ENCODE peak calls at places on chromosomes 11 and 22, in seven cellular contexts. B, E, A, W, Q, N and G are unnamed samples.

GRCh38 chr11:2175659-2176058 is 4.0 kb upstream of the TH start:
- DNase-seq in B (no peak), E (peak; percentile 52), A (no peak), W (no peak), Q (no peak), N (no peak), G (no peak)

GRCh38 chr22:45009881-45010531 is at the start of gene PHF21B:
- DNase-seq in B (peak; percentile 86), E (peak; percentile 22), A (peak; percentile 86), W (peak; percentile 38), Q (no peak), N (peak; percentile 82), G (peak; percentile 91)

GRCh38 chr11:60790726-60791125 is 5.6 kb downstream of the MS4A10 start:
- DNase-seq in B (no peak), E (no peak), A (no peak), W (no peak), Q (no peak), N (no peak), G (no peak)

GRCh38 chr22:46003271-46004091 is 26.5 kb upstream of the WNT7B start:
- DNase-seq in B (no peak), E (no peak), A (no peak), W (no peak), Q (no peak), N (no peak), G (no peak)

GRCh38 chr11:134661660-134662059 is 249.6 kb upstream of the B3GAT1 start:
- DNase-seq in B (no peak), E (no peak), A (no peak), W (no peak), Q (no peak), N (no peak), G (no peak)

GRCh38 chr11:64348611-64349387 is 8.8 kb downstream of the CCDC88B start:
- DNase-seq in B (no peak), E (no peak), A (peak; percentile 54), W (no peak), Q (no peak), N (no peak), G (no peak)

GRCh38 chr22:19891350-19892248 is 36.9 kb upstream of the GNB1L start:
- DNase-seq in B (peak; percentile 71), E (peak; percentile 89), A (peak; percentile 97), W (peak; percentile 79), Q (peak; percentile 92), N (peak; percentile 83), G (peak; percentile 78)

GRCh38 chr11:78759067-78759466 is 184.4 kb upstream of the NARS2 start:
- DNase-seq in B (no peak), E (no peak), A (no peak), W (no peak), Q (no peak), N (no peak), G (no peak)

GRCh38 chr11:1752907-1753425 is 2.6 kb upstream of the IFITM10 start:
- DNase-seq in B (no peak), E (no peak), A (no peak), W (no peak), Q (no peak), N (no peak), G (no peak)

DNA sequence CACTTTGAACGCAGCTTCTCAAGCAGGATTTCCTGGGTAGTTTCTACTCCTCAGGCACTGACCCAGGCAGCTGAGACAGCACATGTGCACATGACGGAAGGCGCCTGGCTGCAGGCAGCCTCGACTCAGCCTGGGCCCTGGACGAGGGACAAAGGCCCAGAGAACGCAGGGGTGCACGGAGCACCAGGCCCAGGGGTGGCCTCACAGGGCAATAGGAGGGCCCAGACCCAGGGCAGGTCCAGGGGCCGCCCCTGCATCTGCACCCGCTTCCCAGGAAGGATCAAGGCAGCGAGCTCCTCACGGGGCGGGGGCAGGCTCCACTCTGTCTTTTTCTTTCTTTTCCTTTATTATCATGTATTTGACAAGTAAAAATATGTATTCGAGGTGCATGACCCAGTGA is 208.4 kb downstream of the BRD1 start:
- DNase-seq in B (no peak), E (no peak), A (no peak), W (no peak), Q (no peak), N (no peak), G (no peak)
- H3K4ac ChIP-seq in B (peak overlapping the region; percentile 53), E (no peak overlapping the region), A (no peak overlapping the region), W (no peak overlapping the region), Q (no peak overlapping the region), N (no peak overlapping the region), G (no peak overlapping the region)

GRCh38 chr11:102927624-102927990 is 27.9 kb downstream of the MMP13 start:
- DNase-seq in B (no peak), E (no peak), A (no peak), W (no peak), Q (no peak), N (no peak), G (no peak)
- H2AK5ac ChIP-seq in B (no peak overlapping the region), E (no peak overlapping the region), A (no peak overlapping the region), W (no peak overlapping the region), Q (no peak overlapping the region), N (no peak overlapping the region), G (no peak overlapping the region)

GRCh38 chr22:35891442-35891841 is 137.2 kb downstream of the RBFOX2 start:
- DNase-seq in B (no peak), E (no peak), A (no peak), W (no peak), Q (no peak), N (no peak), G (no peak)

GRCh38 chr22:35887296-35887875 is 141.2 kb downstream of the RBFOX2 start:
- DNase-seq in B (no peak), E (peak; percentile 74), A (peak; percentile 77), W (peak; percentile 38), Q (no peak), N (no peak), G (no peak)

GRCh38 chr22:35892192-35892591 is 136.4 kb downstream of the RBFOX2 start:
- DNase-seq in B (no peak), E (peak; percentile 75), A (no peak), W (peak; percentile 59), Q (peak; percentile 77), N (no peak), G (no peak)

GRCh38 chr22:35888181-35888870 is 140.3 kb downstream of the RBFOX2 start:
- DNase-seq in B (no peak), E (no peak), A (no peak), W (no peak), Q (peak; percentile 61), N (no peak), G (no peak)

DNA sequence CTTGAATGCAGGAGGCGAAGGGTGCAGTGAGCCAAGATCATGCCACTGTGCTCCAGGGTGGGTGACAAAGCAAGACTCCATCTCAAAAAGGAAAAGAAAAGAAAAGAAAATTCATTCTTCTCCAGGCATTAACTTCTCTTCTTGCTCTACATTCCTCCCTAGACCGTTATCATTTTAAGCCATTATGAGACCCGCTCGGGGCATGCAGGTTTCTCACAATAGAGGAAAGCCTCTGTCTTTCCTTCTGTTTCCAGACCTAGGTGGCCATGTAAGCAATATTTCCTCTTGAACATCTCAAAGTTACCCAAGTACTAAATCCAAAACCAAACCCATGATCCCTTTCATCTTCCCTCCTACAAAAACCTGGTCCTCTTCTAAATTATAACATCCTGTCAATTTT is 139.6 kb downstream of the RBFOX2 start:
- DNase-seq in B (no peak), E (no peak), A (no peak), W (no peak), Q (peak; percentile 60), N (no peak), G (no peak)
- H3K4ac ChIP-seq in B (no peak overlapping the region), E (no peak overlapping the region), A (no peak overlapping the region), W (no peak overlapping the region), Q (no peak overlapping the region), N (no peak overlapping the region), G (no peak overlapping the region)

GRCh38 chr11:95490625-95491024 is 259.6 kb upstream of the SESN3 start:
- DNase-seq in B (no peak), E (no peak), A (no peak), W (no peak), Q (no peak), N (no peak), G (no peak)
- H2AK5ac ChIP-seq in B (no peak overlapping the region), E (no peak overlapping the region), A (no peak overlapping the region), W (no peak overlapping the region), Q (no peak overlapping the region), N (no peak overlapping the region), G (no peak overlapping the region)

DNA sequence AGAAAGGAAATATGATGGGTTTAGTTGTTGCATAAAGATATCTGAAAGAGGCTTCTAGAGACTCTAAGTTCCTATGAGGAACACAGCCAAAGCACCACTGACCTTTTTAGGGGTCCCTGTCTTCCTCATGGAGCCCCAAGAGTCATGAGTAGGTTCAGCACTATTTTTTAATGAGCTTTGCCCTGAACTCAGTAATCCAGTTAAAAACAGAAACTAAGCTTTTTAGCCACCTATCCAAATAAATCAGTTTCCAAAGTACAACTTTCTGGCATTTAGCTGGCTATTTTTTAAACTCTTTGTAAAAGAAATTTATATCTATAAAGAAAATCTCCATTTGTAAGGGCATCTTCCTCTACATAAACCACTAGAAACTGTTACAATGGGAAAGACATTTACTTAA is 241.8 kb upstream of the UBASH3B start:
- DNase-seq in B (no peak), E (no peak), A (no peak), W (no peak), Q (no peak), N (no peak), G (no peak)
- H3K4ac ChIP-seq in B (no peak overlapping the region), E (no peak overlapping the region), A (no peak overlapping the region), W (no peak overlapping the region), Q (no peak overlapping the region), N (no peak overlapping the region), G (no peak overlapping the region)

GRCh38 chr11:67289651-67290479 is 762 bp downstream of the ANKRD13D start:
- DNase-seq in B (no peak), E (no peak), A (peak; percentile 35), W (no peak), Q (no peak), N (no peak), G (peak; percentile 64)

GRCh38 chr11:67289226-67289650 is at the start of gene ANKRD13D:
- DNase-seq in B (no peak), E (no peak), A (no peak), W (no peak), Q (no peak), N (no peak), G (no peak)

GRCh38 chr11:67287355-67288197 is 1.5 kb upstream of the ANKRD13D start:
- DNase-seq in B (no peak), E (no peak), A (no peak), W (no peak), Q (no peak), N (no peak), G (no peak)

GRCh38 chr11:67288198-67288451 is 978 bp upstream of the ANKRD13D start:
- DNase-seq in B (no peak), E (no peak), A (no peak), W (no peak), Q (no peak), N (no peak), G (no peak)

GRCh38 chr11:67288452-67289225 is 464 bp upstream of the ANKRD13D start:
- DNase-seq in B (peak; percentile 87), E (peak; percentile 88), A (peak; percentile 90), W (peak; percentile 97), Q (peak; percentile 73), N (peak; percentile 88), G (no peak)
- H2AK5ac ChIP-seq in B (peak overlapping the region; percentile 90), E (peak overlapping the region; percentile 94), A (no peak overlapping the region), W (peak overlapping the region; percentile 65), Q (peak overlapping the region; percentile 22), N (no peak overlapping the region), G (no peak overlapping the region)

GRCh38 chr11:117517097-117517496 is 189.4 kb downstream of the CEP164 start:
- DNase-seq in B (no peak), E (no peak), A (peak; percentile 50), W (no peak), Q (no peak), N (no peak), G (no peak)
- H3K4ac ChIP-seq in B (no peak overlapping the region), E (no peak overlapping the region), A (no peak overlapping the region), W (no peak overlapping the region), Q (no peak overlapping the region), N (no peak overlapping the region), G (no peak overlapping the region)